ENCODE peak calls at places on chromosome 14, in eight cellular contexts. A is adipocyte; B is aorta; Y is IMR-90; I is CD8-positive, alpha-beta memory T cell; C is CD8-positive, alpha-beta T cell; L is mucosa of descending colon; M is heart right ventricle. Q is an unnamed sample.

GRCh38 chr14:20679907-20680306 is 4.5 kb upstream of the RNASE4 start:
- DNase-seq in A (peak; percentile 36), B (no peak), Y (peak; percentile 37), I (no peak), C (no peak), L (no peak), M (peak; percentile 34), Q (peak; percentile 48)

GRCh38 chr14:34064349-34064748 is 113.5 kb upstream of the EGLN3 start:
- DNase-seq in A (peak; percentile 34), B (no peak), Y (peak; percentile 11), I (no peak), C (no peak), L (no peak), M (no peak), Q (no peak)

GRCh38 chr14:85531141-85531593 is 1.2 kb downstream of the FLRT2 start:
- DNase-seq in A (peak; percentile 91), B (peak; percentile 84), Y (peak; percentile 58), I (no peak), C (no peak), L (peak; percentile 56), M (peak; percentile 31), Q (no peak)

GRCh38 chr14:93971635-93972027 is 4.7 kb downstream of the ASB2 start:
- DNase-seq in A (no peak), B (no peak), Y (no peak), I (no peak), C (no peak), L (no peak), M (no peak), Q (no peak)

GRCh38 chr14:90184094-90184493 is 72.3 kb upstream of the PSMC1 start:
- DNase-seq in A (no peak), B (no peak), Y (no peak), I (no peak), C (no peak), L (no peak), M (no peak), Q (no peak)

GRCh38 chr14:102683399-102684275 is 91.2 kb downstream of the RCOR1 start:
- DNase-seq in A (no peak), B (no peak), Y (no peak), I (no peak), C (no peak), L (peak; percentile 76), M (no peak), Q (no peak)

GRCh38 chr14:90000935-90001334 is 45.2 kb downstream of the TDP1 start:
- DNase-seq in A (no peak), B (no peak), Y (no peak), I (no peak), C (no peak), L (no peak), M (no peak), Q (no peak)

GRCh38 chr14:92578511-92578910 is 64.9 kb downstream of the RIN3 start:
- DNase-seq in A (no peak), B (peak; percentile 87), Y (peak; percentile 72), I (no peak), C (no peak), L (no peak), M (no peak), Q (peak; percentile 75)

GRCh38 chr14:61891251-61891650 is 129.0 kb downstream of the SNAPC1 start:
- DNase-seq in A (peak; percentile 21), B (no peak), Y (peak; percentile 32), I (no peak), C (no peak), L (no peak), M (no peak), Q (peak; percentile 84)

GRCh38 chr14:60722836-60723217 is 1.3 kb downstream of the SIX4 start:
- DNase-seq in A (peak; percentile 51), B (peak; percentile 72), Y (peak; percentile 11), I (no peak), C (no peak), L (no peak), M (peak; percentile 13), Q (no peak)

GRCh38 chr14:49303952-49304516 is 282.1 kb downstream of the RPS29 start:
- DNase-seq in A (peak; percentile 25), B (no peak), Y (peak; percentile 13), I (no peak), C (no peak), L (no peak), M (no peak), Q (peak; percentile 60)

GRCh38 chr14:99775351-99775750 is 17.9 kb upstream of the EML1 start:
- DNase-seq in A (no peak), B (no peak), Y (no peak), I (no peak), C (no peak), L (no peak), M (no peak), Q (no peak)

GRCh38 chr14:30165255-30165654 is 237.6 kb upstream of the PRKD1 start:
- DNase-seq in A (no peak), B (no peak), Y (no peak), I (no peak), C (no peak), L (no peak), M (no peak), Q (no peak)

GRCh38 chr14:98919431-98919830 is 352.6 kb downstream of the BCL11B start:
- DNase-seq in A (no peak), B (peak; percentile 51), Y (no peak), I (peak; percentile 29), C (no peak), L (no peak), M (no peak), Q (no peak)

GRCh38 chr14:94088516-94088915 is 7.4 kb downstream of the IFI27L1 start:
- DNase-seq in A (no peak), B (no peak), Y (peak; percentile 65), I (no peak), C (no peak), L (no peak), M (no peak), Q (peak; percentile 27)

GRCh38 chr14:39884091-39884490 is 451.9 kb upstream of the FBXO33 start:
- DNase-seq in A (no peak), B (no peak), Y (no peak), I (no peak), C (no peak), L (no peak), M (no peak), Q (no peak)
- H3K4me1 ChIP-seq in A (no peaks in the 10 kb centered on the region), B (no peaks in the 10 kb centered on the region), Y (no peaks in the 10 kb centered on the region), I (no peaks in the 10 kb centered on the region), C (no peaks in the 10 kb centered on the region), L (no peaks in the 10 kb centered on the region), M (no peaks in the 10 kb centered on the region), Q (no peaks in the 10 kb centered on the region)

GRCh38 chr14:68553326-68553725 is 239.5 kb downstream of the ZFP36L1 start:
- DNase-seq in A (no peak), B (no peak), Y (no peak), I (no peak), C (no peak), L (no peak), M (no peak), Q (no peak)
- H3K4me1 ChIP-seq in A (peaks cover 62% of the 10 kb centered on the region), B (no peaks in the 10 kb centered on the region), Y (peaks cover 25% of the 10 kb centered on the region), I (no peaks in the 10 kb centered on the region), C (peaks cover 7% of the 10 kb centered on the region), L (no peaks in the 10 kb centered on the region), M (peaks cover 66% of the 10 kb centered on the region), Q (peaks cover 37% of the 10 kb centered on the region)

GRCh38 chr14:68689426-68689825 is 103.4 kb downstream of the ZFP36L1 start:
- DNase-seq in A (no peak), B (no peak), Y (no peak), I (no peak), C (no peak), L (no peak), M (no peak), Q (no peak)

GRCh38 chr14:68691031-68691864 is 101.6 kb downstream of the ZFP36L1 start:
- DNase-seq in A (no peak), B (no peak), Y (no peak), I (no peak), C (no peak), L (no peak), M (no peak), Q (no peak)

GRCh38 chr14:68692216-68692615 is 100.7 kb downstream of the ZFP36L1 start:
- DNase-seq in A (no peak), B (no peak), Y (no peak), I (no peak), C (no peak), L (no peak), M (no peak), Q (no peak)

GRCh38 chr14:68688872-68689371 is 103.9 kb downstream of the ZFP36L1 start:
- DNase-seq in A (peak; percentile 77), B (no peak), Y (peak; percentile 76), I (no peak), C (no peak), L (no peak), M (no peak), Q (peak; percentile 23)

GRCh38 chr14:68690106-68690960 is 102.5 kb downstream of the ZFP36L1 start:
- DNase-seq in A (no peak), B (no peak), Y (no peak), I (no peak), C (no peak), L (no peak), M (no peak), Q (no peak)
- H3K4me1 ChIP-seq in A (peaks cover 50% of the 10 kb centered on the region), B (no peaks in the 10 kb centered on the region), Y (peaks cover 46% of the 10 kb centered on the region), I (peaks cover 10% of the 10 kb centered on the region), C (peaks cover 10% of the 10 kb centered on the region), L (no peaks in the 10 kb centered on the region), M (peaks cover 31% of the 10 kb centered on the region), Q (peaks cover 52% of the 10 kb centered on the region)

GRCh38 chr14:91232631-91233030 is 11.9 kb downstream of the GPR68 start:
- DNase-seq in A (no peak), B (no peak), Y (no peak), I (no peak), C (no peak), L (no peak), M (no peak), Q (no peak)
- H3K4me1 ChIP-seq in A (peaks cover 5% of the 10 kb centered on the region), B (no peaks in the 10 kb centered on the region), Y (peaks cover 9% of the 10 kb centered on the region), I (peaks cover 59% of the 10 kb centered on the region), C (peaks cover 55% of the 10 kb centered on the region), L (no peaks in the 10 kb centered on the region), M (no peaks in the 10 kb centered on the region), Q (peaks cover 40% of the 10 kb centered on the region)